ENCODE peak calls at places on chromosomes 4 and X, in five cellular contexts. F is pancreas, Z is dorsolateral prefrontal cortex, D is RWPE1, G is GM23338. W is an unnamed sample.

GRCh38 chrX:11672213-11672612 is 6.5 kb upstream of the ARHGAP6 start:
- DNase-seq in F (no peak), G (no peak), D (no peak), Z (no peak), W (no peak)

GRCh38 chr4:3470244-3471097 is 7.4 kb downstream of the DOK7 start:
- DNase-seq in Z (no peak), F (peak; percentile 79), D (no peak), G (no peak), W (no peak)

GRCh38 chrX:153669174-153669890 is 4.3 kb downstream of the PNCK start:
- DNase-seq in D (no peak), G (no peak), F (no peak), Z (no peak), W (no peak)

GRCh38 chr4:139656614-139657486 is 8.8 kb upstream of the MGST2 start:
- DNase-seq in F (peak; percentile 65), Z (no peak), G (peak; percentile 92), D (peak; percentile 70), W (no peak)

GRCh38 chrX:122439836-122440235 is 744.2 kb upstream of the GRIA3 start:
- DNase-seq in D (no peak), F (no peak), G (no peak), Z (no peak), W (no peak)

GRCh38 chr4:185874516-185875230 is 62.7 kb upstream of the SORBS2 start:
- DNase-seq in F (no peak), G (no peak), Z (no peak), D (peak; percentile 36), W (no peak)

GRCh38 chr4:124650614-124651013 is 61.9 kb downstream of the ANKRD50 start:
- DNase-seq in F (no peak), Z (no peak), G (no peak), D (no peak), W (no peak)

GRCh38 chr4:57254727-57255126 is 144.5 kb upstream of the IGFBP7 start:
- DNase-seq in Z (no peak), G (no peak), F (no peak), D (no peak), W (no peak)

GRCh38 chrX:39301041-39301440 is 499.8 kb downstream of the MID1IP1 start:
- DNase-seq in Z (no peak), G (no peak), D (no peak), F (no peak), W (no peak)

GRCh38 chr4:78776729-78777555 is 792 bp downstream of the BMP2K start:
- DNase-seq in D (peak; percentile 82), Z (peak; percentile 25), G (peak; percentile 63), F (peak; percentile 39), W (peak; percentile 60)

GRCh38 chrX:781216-782211 is 150.9 kb downstream of the SHOX start:
- DNase-seq in Z (no peak), G (peak; percentile 56), D (no peak), F (no peak), W (no peak)

GRCh38 chr4:185592845-185593488 is 57.7 kb upstream of the PDLIM3 start:
- DNase-seq in G (peak; percentile 18), D (no peak), F (no peak), Z (no peak), W (peak; percentile 14)

GRCh38 chr4:39548425-39549067 is 21.3 kb upstream of the UGDH start:
- DNase-seq in G (no peak), F (no peak), D (no peak), Z (no peak), W (no peak)

GRCh38 chrX:63434665-63435064 is 83.5 kb upstream of the SPIN4 start:
- DNase-seq in Z (no peak), G (peak; percentile 48), D (peak; percentile 62), F (no peak), W (no peak)

GRCh38 chrX:130915302-130915701 is 12.3 kb upstream of the ENOX2 start:
- DNase-seq in G (no peak), D (no peak), F (no peak), Z (no peak), W (no peak)

GRCh38 chrX:19440713-19441112 is 74.6 kb downstream of the MAP3K15 start:
- DNase-seq in D (no peak), Z (no peak), G (no peak), F (no peak), W (no peak)

GRCh38 chrX:68186552-68187262 is 246.6 kb downstream of the OPHN1 start:
- DNase-seq in G (no peak), D (no peak), Z (no peak), F (no peak), W (no peak)

GRCh38 chrX:14065800-14066199 is 36.1 kb upstream of the GEMIN8 start:
- DNase-seq in F (no peak), D (no peak), G (no peak), Z (no peak), W (no peak)

GRCh38 chr4:78056265-78057129 is 626 bp upstream of the FRAS1 start:
- DNase-seq in D (peak; percentile 77), Z (peak; percentile 49), F (peak; percentile 89), G (peak; percentile 96), W (peak; percentile 37)

GRCh38 chr4:143281507-143282169 is 55.0 kb upstream of the GAB1 start:
- DNase-seq in G (no peak), F (no peak), Z (no peak), D (no peak), W (no peak)

GRCh38 chr4:150280081-150280950 is 202.1 kb downstream of the DCLK2 start:
- DNase-seq in G (no peak), D (peak; percentile 45), F (no peak), Z (no peak), W (no peak)

GRCh38 chrX:145923376-145923775 is 105.7 kb downstream of the SLITRK2 start:
- DNase-seq in D (no peak), Z (no peak), G (peak; percentile 23), F (no peak), W (no peak)
- TF ChIP-seq CTCF in D (no peak), Z (no peak), G (peak; percentile 61), F (no peak), W (no peak)

GRCh38 chr4:95541889-95542607 is 6.7 kb downstream of the UNC5C start:
- DNase-seq in F (no peak), G (no peak), D (no peak), Z (no peak), W (peak; percentile 38)

GRCh38 chr4:95546236-95546635 is 2.5 kb downstream of the UNC5C start:
- DNase-seq in F (no peak), G (no peak), D (no peak), Z (no peak), W (no peak)

GRCh38 chr4:95545526-95545925 is 3.2 kb downstream of the UNC5C start:
- DNase-seq in G (no peak), Z (no peak), F (no peak), D (no peak), W (no peak)

GRCh38 chr4:95546866-95547707 is 1.7 kb downstream of the UNC5C start:
- DNase-seq in F (no peak), D (no peak), Z (peak; percentile 24), G (peak; percentile 53), W (no peak)

GRCh38 chr4:95544433-95545103 is 4.2 kb downstream of the UNC5C start:
- DNase-seq in G (peak; percentile 24), F (no peak), Z (no peak), D (no peak), W (no peak)
- TF ChIP-seq CTCF in G (peak; percentile 34), F (no peak), Z (peak; percentile 50), D (no peak), W (no peak)

GRCh38 chr4:8224596-8225289 is 25.7 kb downstream of the SH3TC1 start:
- DNase-seq in Z (no peak), D (no peak), G (no peak), F (no peak), W (no peak)
- TF ChIP-seq CTCF in Z (no peak), D (no peak), G (no peak), F (no peak), W (no peak)

DNA sequence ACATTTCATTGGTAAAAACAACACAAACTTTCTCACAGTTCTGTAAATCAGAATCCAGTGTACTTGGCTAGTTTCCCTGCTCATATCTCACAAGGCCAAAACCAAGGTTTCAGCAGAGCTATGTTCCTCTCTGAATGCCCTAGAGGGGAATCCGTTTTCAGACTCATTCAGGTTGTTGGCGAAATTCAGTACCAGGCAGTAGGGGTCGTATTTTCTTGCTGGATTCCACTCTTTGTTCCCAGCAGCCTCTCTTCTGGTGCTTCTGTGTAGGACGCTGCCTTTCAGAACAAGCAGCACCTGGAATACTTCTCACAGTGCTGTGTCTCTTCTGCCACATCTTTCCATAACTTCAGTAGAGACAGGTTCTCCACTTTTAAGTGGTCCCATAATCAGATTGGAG is 351.9 kb downstream of the PCDH18 start:
- DNase-seq in Z (no peak), F (no peak), D (no peak), G (peak; percentile 75), W (no peak)
- TF ChIP-seq CTCF in Z (no peak), F (no peak), D (no peak), G (peak; percentile 64), W (no peak)